ENCODE peak calls at places on chromosome 11, in eight cellular contexts. One of them, this sample, is unnamed.

GRCh38 chr11:1232328-1233321 is 9.8 kb downstream of the MUC5B start:
- DNase-seq in bronchial epithelial cell: no peak
- DNase-seq in M059J: no peak
- DNase-seq in nucleus accumbens: no peak
- DNase-seq in left kidney: no peak
- DNase-seq in glutamatergic neuron: peak; percentile 16
- DNase-seq in NCI-H1092: no peak
- DNase-seq in GM03348: no peak
- DNase-seq in this sample: peak; percentile 51

GRCh38 chr11:92227954-92228935 is 3.6 kb downstream of the FAT3 start:
- DNase-seq in nucleus accumbens: no peak
- DNase-seq in GM03348: peak; percentile 61
- DNase-seq in M059J: peak; percentile 34
- DNase-seq in left kidney: peak; percentile 14
- DNase-seq in NCI-H1092: no peak
- DNase-seq in bronchial epithelial cell: no peak
- DNase-seq in glutamatergic neuron: no peak
- DNase-seq in this sample: no peak

GRCh38 chr11:121687961-121688566 is 235.3 kb upstream of the SORL1-AS1 start:
- DNase-seq in nucleus accumbens: no peak
- DNase-seq in glutamatergic neuron: no peak
- DNase-seq in bronchial epithelial cell: no peak
- DNase-seq in left kidney: peak; percentile 96
- DNase-seq in NCI-H1092: peak; percentile 78
- DNase-seq in M059J: peak; percentile 93
- DNase-seq in GM03348: peak; percentile 18
- DNase-seq in this sample: no peak

GRCh38 chr11:82676483-82677094 is 57.1 kb downstream of the FAM181B start:
- DNase-seq in GM03348: no peak
- DNase-seq in M059J: no peak
- DNase-seq in NCI-H1092: no peak
- DNase-seq in glutamatergic neuron: no peak
- DNase-seq in left kidney: no peak
- DNase-seq in nucleus accumbens: no peak
- DNase-seq in bronchial epithelial cell: peak; percentile 8
- DNase-seq in this sample: no peak

GRCh38 chr11:121650520-121651266 is 197.9 kb upstream of the SORL1-AS1 start:
- DNase-seq in left kidney: no peak
- DNase-seq in M059J: no peak
- DNase-seq in glutamatergic neuron: no peak
- DNase-seq in bronchial epithelial cell: no peak
- DNase-seq in NCI-H1092: no peak
- DNase-seq in nucleus accumbens: no peak
- DNase-seq in GM03348: no peak
- DNase-seq in this sample: no peak

GRCh38 chr11:77038029-77038824 is 4.0 kb downstream of the B3GNT6 start:
- DNase-seq in glutamatergic neuron: no peak
- DNase-seq in bronchial epithelial cell: no peak
- DNase-seq in M059J: peak; percentile 68
- DNase-seq in nucleus accumbens: no peak
- DNase-seq in GM03348: no peak
- DNase-seq in left kidney: no peak
- DNase-seq in NCI-H1092: no peak
- DNase-seq in this sample: no peak

GRCh38 chr11:58133329-58134076 is 8.2 kb upstream of the OR9I1 start:
- DNase-seq in left kidney: no peak
- DNase-seq in nucleus accumbens: no peak
- DNase-seq in bronchial epithelial cell: peak; percentile 18
- DNase-seq in GM03348: no peak
- DNase-seq in M059J: no peak
- DNase-seq in glutamatergic neuron: no peak
- DNase-seq in NCI-H1092: no peak
- DNase-seq in this sample: no peak

GRCh38 chr11:20162824-20163777 is 2.8 kb upstream of the DBX1 start:
- DNase-seq in M059J: peak; percentile 66
- DNase-seq in left kidney: peak; percentile 82
- DNase-seq in bronchial epithelial cell: no peak
- DNase-seq in nucleus accumbens: no peak
- DNase-seq in GM03348: peak; percentile 55
- DNase-seq in glutamatergic neuron: peak; percentile 70
- DNase-seq in NCI-H1092: peak; percentile 25
- DNase-seq in this sample: peak; percentile 5

GRCh38 chr11:16318320-16318719 is 38.0 kb downstream of the SOX6 start:
- DNase-seq in left kidney: no peak
- DNase-seq in GM03348: no peak
- DNase-seq in glutamatergic neuron: no peak
- DNase-seq in nucleus accumbens: no peak
- DNase-seq in NCI-H1092: no peak
- DNase-seq in M059J: no peak
- DNase-seq in bronchial epithelial cell: no peak
- DNase-seq in this sample: no peak

GRCh38 chr11:108960498-108960897 is 295.6 kb downstream of the DDX10 start:
- DNase-seq in GM03348: no peak
- DNase-seq in nucleus accumbens: no peak
- DNase-seq in M059J: peak; percentile 58
- DNase-seq in glutamatergic neuron: no peak
- DNase-seq in left kidney: no peak
- DNase-seq in bronchial epithelial cell: peak; percentile 28
- DNase-seq in NCI-H1092: no peak
- DNase-seq in this sample: no peak

GRCh38 chr11:12581923-12582322 is 92.3 kb upstream of the TEAD1 start:
- DNase-seq in left kidney: peak; percentile 71
- DNase-seq in glutamatergic neuron: no peak
- DNase-seq in GM03348: peak; percentile 62
- DNase-seq in M059J: peak; percentile 97
- DNase-seq in nucleus accumbens: no peak
- DNase-seq in NCI-H1092: no peak
- DNase-seq in bronchial epithelial cell: peak; percentile 83
- DNase-seq in this sample: no peak

GRCh38 chr11:7688238-7688826 is 15.0 kb upstream of the CYB5R2 start:
- DNase-seq in nucleus accumbens: no peak
- DNase-seq in GM03348: peak; percentile 67
- DNase-seq in glutamatergic neuron: no peak
- DNase-seq in M059J: peak; percentile 21
- DNase-seq in left kidney: peak; percentile 59
- DNase-seq in NCI-H1092: no peak
- DNase-seq in bronchial epithelial cell: peak; percentile 27
- DNase-seq in this sample: peak; percentile 20

GRCh38 chr11:62400281-62400680 is 18.6 kb upstream of the SCGB1A1 start:
- DNase-seq in nucleus accumbens: no peak
- DNase-seq in left kidney: no peak
- DNase-seq in GM03348: no peak
- DNase-seq in bronchial epithelial cell: no peak
- DNase-seq in M059J: no peak
- DNase-seq in NCI-H1092: no peak
- DNase-seq in glutamatergic neuron: no peak
- DNase-seq in this sample: no peak

GRCh38 chr11:35236667-35237003 is 97.7 kb downstream of the CD44 start:
- DNase-seq in left kidney: no peak
- DNase-seq in glutamatergic neuron: no peak
- DNase-seq in bronchial epithelial cell: peak; percentile 81
- DNase-seq in GM03348: peak; percentile 59
- DNase-seq in M059J: peak; percentile 99
- DNase-seq in nucleus accumbens: no peak
- DNase-seq in NCI-H1092: no peak
- DNase-seq in this sample: no peak

GRCh38 chr11:107705027-107705426 is 6.8 kb downstream of the SLN start:
- DNase-seq in NCI-H1092: no peak
- DNase-seq in nucleus accumbens: no peak
- DNase-seq in glutamatergic neuron: no peak
- DNase-seq in left kidney: no peak
- DNase-seq in GM03348: peak; percentile 76
- DNase-seq in bronchial epithelial cell: peak; percentile 98
- DNase-seq in M059J: peak; percentile 94
- DNase-seq in this sample: no peak

GRCh38 chr11:45413156-45413833 is 127.2 kb upstream of the SYT13 start:
- DNase-seq in nucleus accumbens: no peak
- DNase-seq in M059J: no peak
- DNase-seq in GM03348: no peak
- DNase-seq in NCI-H1092: no peak
- DNase-seq in bronchial epithelial cell: no peak
- DNase-seq in glutamatergic neuron: no peak
- DNase-seq in left kidney: peak; percentile 90
- DNase-seq in this sample: no peak

GRCh38 chr11:83662494-83662893 is 376.3 kb upstream of the CCDC90B start:
- DNase-seq in NCI-H1092: no peak
- DNase-seq in GM03348: no peak
- DNase-seq in M059J: no peak
- DNase-seq in glutamatergic neuron: no peak
- DNase-seq in bronchial epithelial cell: no peak
- DNase-seq in left kidney: no peak
- DNase-seq in nucleus accumbens: no peak
- DNase-seq in this sample: no peak

GRCh38 chr11:75164318-75164827 is 13.5 kb downstream of the SLCO2B1 start:
- DNase-seq in glutamatergic neuron: no peak
- DNase-seq in GM03348: no peak
- DNase-seq in left kidney: peak; percentile 33
- DNase-seq in bronchial epithelial cell: no peak
- DNase-seq in M059J: no peak
- DNase-seq in nucleus accumbens: no peak
- DNase-seq in NCI-H1092: no peak
- DNase-seq in this sample: no peak

GRCh38 chr11:118046051-118046963 is 30.6 kb upstream of the TMPRSS4 start:
- DNase-seq in M059J: no peak
- DNase-seq in nucleus accumbens: no peak
- DNase-seq in bronchial epithelial cell: peak; percentile 27
- DNase-seq in glutamatergic neuron: no peak
- DNase-seq in GM03348: no peak
- DNase-seq in left kidney: no peak
- DNase-seq in NCI-H1092: no peak
- DNase-seq in this sample: no peak

GRCh38 chr11:13335319-13335718 is 57.7 kb downstream of the BMAL1 start:
- DNase-seq in GM03348: peak; percentile 84
- DNase-seq in glutamatergic neuron: peak; percentile 76
- DNase-seq in left kidney: peak; percentile 77
- DNase-seq in bronchial epithelial cell: peak; percentile 62
- DNase-seq in nucleus accumbens: no peak
- DNase-seq in NCI-H1092: peak; percentile 27
- DNase-seq in M059J: peak; percentile 83
- DNase-seq in this sample: peak; percentile 57

GRCh38 chr11:72735495-72736027 is 16.6 kb downstream of the ARAP1 start:
- DNase-seq in GM03348: peak; percentile 31
- DNase-seq in bronchial epithelial cell: peak; percentile 45
- DNase-seq in left kidney: peak; percentile 66
- DNase-seq in NCI-H1092: no peak
- DNase-seq in nucleus accumbens: no peak
- DNase-seq in M059J: peak; percentile 78
- DNase-seq in glutamatergic neuron: no peak
- DNase-seq in this sample: no peak

GRCh38 chr11:75905434-75905833 is 90.4 kb downstream of the UVRAG start:
- DNase-seq in glutamatergic neuron: no peak
- DNase-seq in bronchial epithelial cell: no peak
- DNase-seq in nucleus accumbens: no peak
- DNase-seq in NCI-H1092: no peak
- DNase-seq in GM03348: no peak
- DNase-seq in left kidney: no peak
- DNase-seq in M059J: no peak
- DNase-seq in this sample: no peak